ENCODE peak calls at places on chromosomes 12 and 14, in seven cellular contexts. P is cortex of kidney, S is PC-9, L is EH, X is Kasumi-1, G is IMR-90, A is HEK293T. K is an unnamed sample.

GRCh38 chr14:69315302-69315701 is 55.3 kb downstream of the GALNT16 start:
- DNase-seq in P (no peak), S (no peak), L (no peak), X (no peak), G (no peak), A (no peak), K (no peak)

GRCh38 chr12:111030800-111031199 is 110.4 kb upstream of the MYL2 start:
- DNase-seq in P (no peak), S (no peak), L (no peak), X (no peak), G (no peak), A (no peak), K (no peak)

GRCh38 chr12:64273527-64274403 is 51.7 kb upstream of the KICS2 start:
- DNase-seq in P (no peak), S (no peak), L (peak; percentile 10), X (peak; percentile 13), G (no peak), A (peak; percentile 49), K (no peak)

GRCh38 chr14:61625171-61625570 is 70.1 kb upstream of the HIF1A start:
- DNase-seq in P (no peak), S (no peak), L (no peak), X (no peak), G (peak; percentile 52), A (no peak), K (no peak)

GRCh38 chr12:7130791-7131501 is 775 bp downstream of the CLSTN3 start:
- DNase-seq in P (no peak), S (peak; percentile 54), L (peak; percentile 61), X (no peak), G (peak; percentile 52), A (peak; percentile 49), K (no peak)

GRCh38 chr14:69931960-69932359 is 52.7 kb downstream of the SMOC1 start:
- DNase-seq in P (no peak), S (no peak), L (no peak), X (no peak), G (no peak), A (no peak), K (no peak)

GRCh38 chr14:102500190-102500661 is 9.3 kb downstream of the ANKRD9 start:
- DNase-seq in P (no peak), S (no peak), L (peak; percentile 82), X (no peak), G (peak; percentile 65), A (no peak), K (no peak)

GRCh38 chr12:87943666-87944065 is 85.5 kb downstream of the C12orf50 start:
- DNase-seq in P (no peak), S (no peak), L (no peak), X (no peak), G (no peak), A (no peak), K (no peak)

GRCh38 chr14:90649096-90649495 is 167.1 kb downstream of the TTC7B start:
- DNase-seq in P (no peak), S (no peak), L (peak; percentile 67), X (no peak), G (peak; percentile 61), A (no peak), K (no peak)

GRCh38 chr12:84740602-84741001 is 172.0 kb downstream of the SLC6A15 start:
- DNase-seq in P (no peak), S (no peak), L (no peak), X (no peak), G (no peak), A (no peak), K (no peak)

GRCh38 chr12:102905229-102905628 is 11.8 kb downstream of the PAH start:
- DNase-seq in P (no peak), S (no peak), L (no peak), X (no peak), G (no peak), A (no peak), K (no peak)

GRCh38 chr12:104763163-104763805 is 194.8 kb downstream of the SLC41A2 start:
- DNase-seq in P (no peak), S (peak; percentile 38), L (peak; percentile 35), X (peak; percentile 48), G (peak; percentile 38), A (no peak), K (no peak)

GRCh38 chr14:32697704-32698103 is 241.0 kb upstream of the NPAS3 start:
- DNase-seq in P (no peak), S (peak; percentile 35), L (peak; percentile 80), X (no peak), G (peak; percentile 54), A (no peak), K (no peak)

GRCh38 chr14:89615421-89615820 is 198.4 kb upstream of the FOXN3 start:
- DNase-seq in P (no peak), S (no peak), L (no peak), X (peak; percentile 21), G (no peak), A (no peak), K (no peak)

GRCh38 chr12:113174461-113175384 is 10.6 kb downstream of the DDX54 start:
- DNase-seq in P (no peak), S (peak; percentile 50), L (peak; percentile 65), X (peak; percentile 48), G (peak; percentile 52), A (peak; percentile 79), K (peak; percentile 40)

GRCh38 chr14:68645371-68645770 is 147.5 kb downstream of the ZFP36L1 start:
- DNase-seq in P (no peak), S (no peak), L (peak; percentile 16), X (no peak), G (no peak), A (no peak), K (no peak)

GRCh38 chr12:62934799-62935674 is at the start of gene PPM1H:
- DNase-seq in P (no peak), S (peak; percentile 80), L (peak; percentile 60), X (peak; percentile 73), G (peak; percentile 11), A (peak; percentile 78), K (no peak)

GRCh38 chr12:132702640-132703039 is 8.0 kb upstream of the PGAM5 start:
- DNase-seq in P (no peak), S (no peak), L (no peak), X (no peak), G (no peak), A (no peak), K (no peak)

GRCh38 chr14:75156901-75157300 is 19.5 kb downstream of the TMED10 start:
- DNase-seq in P (no peak), S (peak; percentile 43), L (peak; percentile 41), X (no peak), G (no peak), A (no peak), K (no peak)

K was measured in T-helper 22 cell.